ENCODE peak calls at places on chromosomes 13 and 19, in four cellular contexts. One of them, this sample, is unnamed.

GRCh38 chr19:33189453-33189852 is 4.7 kb upstream of the LRP3 start:
- DNase-seq in astrocyte: no peak
- DNase-seq in heart left ventricle: no peak
- DNase-seq in stomach: no peak
- DNase-seq in this sample: no peak

GRCh38 chr13:96238861-96239260 is 149.0 kb downstream of the HS6ST3 start:
- DNase-seq in astrocyte: peak
- DNase-seq in heart left ventricle: no peak
- DNase-seq in stomach: no peak
- DNase-seq in this sample: no peak

GRCh38 chr19:35290381-35291135 is 1.4 kb upstream of the MAG start:
- DNase-seq in astrocyte: no peak
- DNase-seq in heart left ventricle: no peak
- DNase-seq in stomach: no peak
- DNase-seq in this sample: no peak

GRCh38 chr19:883661-884211 is 9.3 kb downstream of the MED16 start:
- DNase-seq in astrocyte: no peak
- DNase-seq in heart left ventricle: no peak
- DNase-seq in stomach: no peak
- DNase-seq in this sample: no peak

GRCh38 chr19:2986951-2987491 is 9.7 kb downstream of the TLE6 start:
- DNase-seq in astrocyte: no peak
- DNase-seq in heart left ventricle: no peak
- DNase-seq in stomach: no peak
- DNase-seq in this sample: no peak

GRCh38 chr19:5537870-5538269 is 29.9 kb downstream of the TINCR start:
- DNase-seq in astrocyte: no peak
- DNase-seq in heart left ventricle: peak
- DNase-seq in stomach: no peak
- DNase-seq in this sample: no peak

GRCh38 chr13:113118328-113119021 is 4.1 kb upstream of the F10 start:
- DNase-seq in astrocyte: no peak
- DNase-seq in heart left ventricle: peak
- DNase-seq in stomach: peak
- DNase-seq in this sample: no peak

GRCh38 chr13:90824027-90824426 is 523.5 kb upstream of the MIR17HG start:
- DNase-seq in astrocyte: no peak
- DNase-seq in heart left ventricle: no peak
- DNase-seq in stomach: no peak
- DNase-seq in this sample: no peak

GRCh38 chr19:1422943-1423342 is 15.3 kb upstream of the RPS15 start:
- DNase-seq in astrocyte: no peak
- DNase-seq in heart left ventricle: no peak
- DNase-seq in stomach: no peak
- DNase-seq in this sample: no peak

GRCh38 chr13:98842858-98843481 is 90.5 kb upstream of the SLC15A1 start:
- DNase-seq in astrocyte: peak
- DNase-seq in heart left ventricle: peak
- DNase-seq in stomach: peak
- DNase-seq in this sample: peak

GRCh38 chr19:33905937-33906577 is 109.4 kb downstream of the KCTD15 start:
- DNase-seq in astrocyte: no peak
- DNase-seq in heart left ventricle: peak
- DNase-seq in stomach: peak
- DNase-seq in this sample: peak

GRCh38 chr13:25167775-25168174 is 4.3 kb downstream of the AMER2 start:
- DNase-seq in astrocyte: no peak
- DNase-seq in heart left ventricle: no peak
- DNase-seq in stomach: no peak
- DNase-seq in this sample: no peak

GRCh38 chr13:25169356-25169755 is 2.7 kb downstream of the AMER2 start:
- DNase-seq in astrocyte: no peak
- DNase-seq in heart left ventricle: no peak
- DNase-seq in stomach: no peak
- DNase-seq in this sample: no peak

GRCh38 chr13:25167349-25167748 is 4.7 kb downstream of the AMER2 start:
- DNase-seq in astrocyte: no peak
- DNase-seq in heart left ventricle: no peak
- DNase-seq in stomach: no peak
- DNase-seq in this sample: no peak

GRCh38 chr13:25169951-25170553 is 2.0 kb downstream of the AMER2 start:
- DNase-seq in astrocyte: no peak
- DNase-seq in heart left ventricle: no peak
- DNase-seq in stomach: no peak
- DNase-seq in this sample: no peak

DNA sequence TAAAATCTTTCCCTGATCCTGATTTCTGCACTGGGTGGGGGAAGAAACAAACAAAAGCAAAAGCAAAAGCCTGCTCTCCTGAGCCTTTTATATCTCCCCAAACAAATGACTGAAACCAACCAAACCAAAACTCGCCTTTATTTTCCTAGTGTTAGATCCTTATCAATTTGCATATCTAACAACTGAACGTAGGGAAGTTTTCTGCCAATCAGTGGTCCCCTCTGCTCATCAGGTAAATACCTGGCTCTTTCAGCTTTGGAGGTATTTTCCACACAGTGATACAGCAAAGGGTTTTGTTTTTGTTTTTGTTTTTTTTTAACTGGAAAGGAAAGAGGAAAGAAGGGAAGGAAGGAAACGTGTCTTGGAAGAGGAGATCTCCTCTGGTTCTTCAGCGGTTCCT is 3.3 kb downstream of the AMER2 start:
- DNase-seq in astrocyte: no peak
- DNase-seq in heart left ventricle: no peak
- DNase-seq in stomach: no peak
- DNase-seq in this sample: no peak
- H3K27ac ChIP-seq in astrocyte: no peak
- H3K27ac ChIP-seq in heart left ventricle: no peak
- H3K27ac ChIP-seq in stomach: no peak
- H3K27ac ChIP-seq in this sample: no peak

DNA sequence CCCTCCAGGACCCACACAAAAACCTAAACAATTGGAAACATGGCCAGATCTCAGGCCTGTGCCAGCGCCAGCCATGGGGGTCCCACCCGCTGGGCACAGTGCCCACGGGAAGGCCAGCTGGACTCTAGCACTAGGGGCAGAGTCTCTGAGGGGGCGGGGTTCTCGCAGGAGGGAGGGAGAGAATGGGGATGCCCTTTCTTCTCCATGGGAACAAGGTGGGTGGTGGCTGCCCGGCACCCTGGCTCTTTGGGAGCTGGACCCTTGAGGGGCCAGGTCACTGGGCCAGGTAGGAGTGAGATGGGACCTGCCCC is 8.4 kb downstream of the LYL1 start:
- DNase-seq in astrocyte: no peak
- DNase-seq in heart left ventricle: no peak
- DNase-seq in stomach: no peak
- DNase-seq in this sample: no peak
- H3K27ac ChIP-seq in astrocyte: no peak
- H3K27ac ChIP-seq in heart left ventricle: no peak
- H3K27ac ChIP-seq in stomach: no peak
- H3K27ac ChIP-seq in this sample: no peak

DNA sequence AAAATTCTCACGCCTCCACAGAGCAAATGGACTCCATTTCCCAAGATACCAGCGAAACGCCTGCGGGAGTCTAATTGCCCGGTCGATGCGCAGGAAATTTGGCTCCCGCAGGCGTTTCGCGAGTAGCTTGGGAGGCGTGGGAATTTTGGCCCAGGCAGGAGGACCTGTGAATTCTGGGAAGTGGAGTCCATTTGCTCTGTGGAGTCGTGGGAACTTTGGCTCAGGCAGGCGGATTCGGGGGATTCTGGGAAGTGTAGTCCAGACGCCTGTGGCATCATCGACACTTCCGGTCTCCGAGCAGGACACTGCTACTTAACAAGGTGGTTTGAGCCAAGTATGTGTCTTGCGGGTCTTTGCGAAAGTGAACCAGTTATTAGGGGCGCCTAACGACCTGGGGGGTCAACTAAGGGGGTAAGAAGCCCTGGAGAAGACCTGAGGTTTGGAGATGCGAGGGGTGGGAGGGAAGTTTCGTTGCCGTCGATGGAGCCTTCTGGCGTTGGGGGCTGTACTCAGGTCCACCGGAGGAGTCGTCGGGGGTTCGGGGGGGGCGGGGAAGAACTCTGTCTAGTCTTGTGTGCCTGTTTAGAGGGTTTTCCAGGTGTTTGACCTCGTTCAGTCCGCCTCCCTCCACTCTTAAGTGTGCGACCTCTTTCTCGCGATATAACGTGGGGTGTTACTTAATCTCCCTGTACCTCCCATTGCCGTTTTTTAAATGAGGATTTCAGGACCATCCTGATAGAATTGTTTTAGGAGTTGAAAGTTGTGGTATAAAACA is at the start of gene ZNF155:
- DNase-seq in astrocyte: peak
- DNase-seq in heart left ventricle: peak
- DNase-seq in stomach: peak
- DNase-seq in this sample: peak
- H3K27ac ChIP-seq in astrocyte: peak
- H3K27ac ChIP-seq in heart left ventricle: no peak
- H3K27ac ChIP-seq in stomach: peak
- H3K27ac ChIP-seq in this sample: peak

GRCh38 chr19:23917856-23918255 is 3.2 kb downstream of the ZNF726 start:
- DNase-seq in astrocyte: no peak
- DNase-seq in heart left ventricle: no peak
- DNase-seq in stomach: no peak
- DNase-seq in this sample: no peak
- H3K27ac ChIP-seq in astrocyte: no peak
- H3K27ac ChIP-seq in heart left ventricle: no peak
- H3K27ac ChIP-seq in stomach: no peak
- H3K27ac ChIP-seq in this sample: peak

GRCh38 chr13:102872531-102872930 is 26.7 kb downstream of the ERCC5 start:
- DNase-seq in astrocyte: no peak
- DNase-seq in heart left ventricle: no peak
- DNase-seq in stomach: no peak
- DNase-seq in this sample: no peak
- H3K27ac ChIP-seq in astrocyte: no peak
- H3K27ac ChIP-seq in heart left ventricle: no peak
- H3K27ac ChIP-seq in stomach: no peak
- H3K27ac ChIP-seq in this sample: no peak

DNA sequence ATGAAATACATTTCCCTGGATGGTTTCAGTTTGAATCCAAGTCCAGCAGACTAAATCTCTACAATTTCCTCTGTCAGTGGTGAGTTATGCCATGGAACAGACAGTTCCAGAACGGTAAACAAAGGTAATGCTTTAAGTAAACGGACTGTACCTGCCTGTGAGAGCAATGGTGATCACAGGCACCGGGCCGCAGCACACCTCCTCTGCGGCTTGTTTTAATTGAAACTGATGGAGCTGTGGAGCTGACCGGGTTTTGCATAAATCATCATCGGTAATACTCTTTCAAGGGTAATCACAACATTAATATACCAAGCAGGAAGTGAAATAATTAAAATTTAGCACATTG is 517.7 kb downstream of the RFC3 start:
- DNase-seq in astrocyte: no peak
- DNase-seq in heart left ventricle: no peak
- DNase-seq in stomach: peak
- DNase-seq in this sample: no peak
- H3K27ac ChIP-seq in astrocyte: no peak
- H3K27ac ChIP-seq in heart left ventricle: no peak
- H3K27ac ChIP-seq in stomach: no peak
- H3K27ac ChIP-seq in this sample: no peak

DNA sequence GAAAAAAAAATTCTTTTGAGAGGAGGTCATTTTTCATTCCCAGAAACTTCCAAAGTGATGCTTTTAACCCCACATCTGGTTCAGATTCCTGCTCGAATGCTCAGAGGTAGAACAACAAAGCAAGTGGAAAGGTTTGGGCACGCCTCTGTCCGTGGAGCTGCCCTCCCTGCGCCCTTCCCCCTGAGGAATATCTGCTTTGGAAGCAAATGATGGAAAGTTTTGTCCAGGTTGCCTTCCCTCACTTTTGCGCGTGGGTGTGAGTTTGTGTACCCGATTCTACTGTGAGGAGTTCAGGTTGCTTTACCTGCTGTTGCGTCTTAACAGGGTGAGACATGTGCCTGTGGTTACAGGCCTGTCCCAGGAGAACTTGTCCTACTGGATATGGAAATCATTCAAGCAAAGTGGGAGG is 110.2 kb downstream of the KLF5 start:
- DNase-seq in astrocyte: peak
- DNase-seq in heart left ventricle: no peak
- DNase-seq in stomach: peak
- DNase-seq in this sample: no peak
- H3K27ac ChIP-seq in astrocyte: peak
- H3K27ac ChIP-seq in heart left ventricle: no peak
- H3K27ac ChIP-seq in stomach: peak
- H3K27ac ChIP-seq in this sample: no peak

GRCh38 chr13:102847272-102848234 is 1.7 kb downstream of the ERCC5 start:
- DNase-seq in astrocyte: peak
- DNase-seq in heart left ventricle: no peak
- DNase-seq in stomach: no peak
- DNase-seq in this sample: no peak
- H3K27ac ChIP-seq in astrocyte: peak
- H3K27ac ChIP-seq in heart left ventricle: no peak
- H3K27ac ChIP-seq in stomach: no peak
- H3K27ac ChIP-seq in this sample: peak

GRCh38 chr13:29808264-29808663 is 42.2 kb downstream of the UBL3 start:
- DNase-seq in astrocyte: no peak
- DNase-seq in heart left ventricle: no peak
- DNase-seq in stomach: no peak
- DNase-seq in this sample: no peak
- H3K27ac ChIP-seq in astrocyte: no peak
- H3K27ac ChIP-seq in heart left ventricle: no peak
- H3K27ac ChIP-seq in stomach: no peak
- H3K27ac ChIP-seq in this sample: peak

This sample was measured in pancreas.